ENCODE peak calls at places on chromosomes 13 and 19, in four cellular contexts. R is HCT116, X is K562, W is HepG2. L is an unnamed sample.

GRCh38 chr19:15300533-15301194 is 31.7 kb downstream of the BRD4 start:
- DNase-seq in X (no peak), R (no peak), W (no peak), L (peak)

GRCh38 chr13:25085125-25085742 is 10.7 kb upstream of the PABPC3 start:
- DNase-seq in R (peak), W (peak), X (no peak), L (peak)

GRCh38 chr13:95536629-95537241 is 15.8 kb upstream of the CLDN10 start:
- DNase-seq in X (no peak), R (peak), W (no peak), L (no peak)

GRCh38 chr13:71858647-71859046 is 8.4 kb downstream of the DACH1 start:
- DNase-seq in R (no peak), W (no peak), X (no peak), L (no peak)

GRCh38 chr19:2609389-2610116 is 92.9 kb downstream of the GNG7 start:
- DNase-seq in X (no peak), R (no peak), W (no peak), L (no peak)

GRCh38 chr19:43525836-43526771 is 897 bp downstream of the ETHE1 start:
- DNase-seq in X (peak), W (no peak), R (no peak), L (no peak)

GRCh38 chr19:17292301-17293074 is 10.7 kb downstream of the ABHD8 start:
- DNase-seq in R (peak), X (peak), W (peak), L (peak)

GRCh38 chr19:13838943-13839192 is 38.1 kb upstream of the NANOS3 start:
- DNase-seq in X (peak), W (no peak), R (no peak), L (no peak)

GRCh38 chr19:16849168-16849567 is 20.0 kb downstream of the SIN3B start:
- DNase-seq in R (no peak), W (no peak), X (no peak), L (peak)

GRCh38 chr13:79861731-79862130 is 380.8 kb downstream of the NDFIP2 start:
- DNase-seq in W (no peak), R (no peak), X (no peak), L (no peak)

GRCh38 chr13:99859178-99860177 is 112.1 kb downstream of the ZIC5 start:
- DNase-seq in W (no peak), X (no peak), R (no peak), L (no peak)

GRCh38 chr13:113981201-113981605 is 7.3 kb upstream of the C13orf46 start:
- DNase-seq in W (no peak), R (peak), X (no peak), L (no peak)

GRCh38 chr19:35305181-35305580 is 13.2 kb downstream of the MAG start:
- DNase-seq in X (no peak), R (no peak), W (no peak), L (no peak)

GRCh38 chr13:101384929-101385328 is 31.4 kb downstream of the NALCN start:
- DNase-seq in R (no peak), W (no peak), X (no peak), L (no peak)

GRCh38 chr19:35459414-35460082 is 11.5 kb downstream of the FFAR2 start:
- DNase-seq in X (no peak), R (no peak), W (peak), L (no peak)

GRCh38 chr19:18001837-18002345 is 6.1 kb upstream of the ARRDC2 start:
- DNase-seq in W (no peak), X (no peak), R (no peak), L (no peak)

GRCh38 chr19:6464070-6464873 is at the start of gene CRB3:
- DNase-seq in R (peak), W (peak), X (no peak), L (no peak)

GRCh38 chr19:19402656-19403372 is 2.7 kb upstream of the GATAD2A start:
- DNase-seq in R (no peak), W (no peak), X (no peak), L (no peak)

GRCh38 chr13:27276188-27276587 is 5.6 kb downstream of the RASL11A start:
- DNase-seq in W (no peak), X (no peak), R (no peak), L (no peak)

GRCh38 chr19:38683393-38684077 is 36.1 kb downstream of the ACTN4 start:
- DNase-seq in X (peak), R (peak), W (peak), L (peak)

GRCh38 chr13:46593403-46593802 is 40.4 kb downstream of the LRCH1 start:
- DNase-seq in X (no peak), R (no peak), W (no peak), L (no peak)

GRCh38 chr13:79194272-79194671 is 211.8 kb downstream of the RBM26 start:
- DNase-seq in W (no peak), R (no peak), X (no peak), L (no peak)

GRCh38 chr19:47274891-47275865 is 493 bp downstream of the INAFM1 start:
- DNase-seq in R (no peak), W (no peak), X (peak), L (no peak)

GRCh38 chr19:46133777-46134231 is 9.3 kb upstream of the IGFL3 start:
- DNase-seq in R (no peak), X (no peak), W (no peak), L (no peak)

GRCh38 chr19:51660975-51661600 is 14.5 kb upstream of the SIGLEC14 start:
- DNase-seq in X (peak), R (peak), W (peak), L (no peak)

GRCh38 chr13:44921931-44922758 is 67.1 kb downstream of the NUFIP1 start:
- DNase-seq in X (no peak), W (peak), R (peak), L (peak)

GRCh38 chr13:21638319-21639282 is 32.3 kb upstream of the FGF9 start:
- DNase-seq in X (peak), R (no peak), W (no peak), L (no peak)

GRCh38 chr19:36115453-36116343 is at the start of gene TBCB:
- DNase-seq in X (peak), R (no peak), W (peak), L (peak)

GRCh38 chr13:113063091-113063491 is 42.5 kb upstream of the F7 start:
- DNase-seq in W (no peak), R (no peak), X (no peak), L (no peak)

GRCh38 chr19:37572203-37572602 is 22.4 kb downstream of the ZNF571 start:
- DNase-seq in R (no peak), W (no peak), X (no peak), L (no peak)

GRCh38 chr19:38617283-38617763 is 430 bp downstream of the MAP4K1 start:
- DNase-seq in X (no peak), W (no peak), R (no peak), L (no peak)

GRCh38 chr13:34731486-34731885 is 210.6 kb upstream of the NBEA start:
- DNase-seq in X (no peak), R (no peak), W (no peak), L (no peak)

GRCh38 chr19:54355675-54356074 is 9.1 kb downstream of the LAIR1 start:
- DNase-seq in X (no peak), R (no peak), W (no peak), L (no peak)

GRCh38 chr13:26563713-26564112 is 6.2 kb downstream of the WASF3 start:
- DNase-seq in W (no peak), R (no peak), X (no peak), L (no peak)

GRCh38 chr13:28526876-28527275 is 31.9 kb upstream of the FLT1 start:
- DNase-seq in W (no peak), R (no peak), X (no peak), L (no peak)

GRCh38 chr19:30492581-30492980 is 120.4 kb downstream of the ZNF536 start:
- DNase-seq in R (no peak), W (no peak), X (no peak), L (no peak)

GRCh38 chr13:44191504-44192171 is 182.0 kb upstream of the SERP2 start:
- DNase-seq in W (peak), R (peak), X (peak), L (no peak)

GRCh38 chr13:54185785-54186184 is 1157.2 kb downstream of the OLFM4 start:
- DNase-seq in R (no peak), X (no peak), W (no peak), L (no peak)

DNA sequence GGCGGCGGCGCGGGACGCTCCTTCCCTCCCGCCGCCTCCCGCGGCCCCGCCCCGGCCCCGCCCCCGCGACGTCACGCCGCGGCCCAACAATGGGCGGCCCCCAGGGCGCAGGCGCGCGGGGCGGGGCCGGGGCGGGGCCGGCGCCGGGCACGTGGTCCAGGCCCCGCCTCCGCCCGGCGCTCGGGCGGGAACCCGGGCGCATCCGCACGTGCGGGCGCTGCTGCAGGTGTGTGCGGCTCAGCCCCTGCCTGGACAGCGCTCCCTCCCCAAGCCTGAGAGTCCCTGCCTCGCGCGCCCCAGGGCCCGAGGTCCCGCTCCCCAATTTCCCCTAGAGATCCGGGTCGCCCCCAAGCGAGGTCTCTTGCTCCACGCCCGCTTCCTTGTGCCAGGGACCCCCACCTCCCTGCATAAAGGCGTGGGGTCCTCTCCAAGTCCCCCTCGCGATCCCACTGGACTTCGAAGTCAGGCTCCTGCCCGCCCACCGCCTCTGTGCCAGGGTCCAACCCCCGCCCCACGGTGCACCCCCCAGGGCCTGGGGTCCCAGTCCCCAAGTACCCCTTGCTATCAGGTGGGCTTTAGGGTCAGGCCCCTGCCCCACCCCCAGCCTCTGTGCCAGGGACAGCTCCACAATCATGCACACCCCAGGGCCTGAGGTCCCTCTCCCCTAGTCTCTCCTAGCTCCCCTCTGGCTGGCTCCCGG is at the start of gene MEX3D:
- DNase-seq in R (no peak), W (peak), X (peak), L (no peak)
- TF ChIP-seq TCF7L2 in R (no peak), W (no peak), X (no peak), L (no peak)

GRCh38 chr13:108000998-108001397 is 214.3 kb downstream of the LIG4 start:
- DNase-seq in X (no peak), W (no peak), R (no peak), L (no peak)

GRCh38 chr13:108005231-108005630 is 210.1 kb downstream of the LIG4 start:
- DNase-seq in W (no peak), R (no peak), X (peak), L (no peak)

GRCh38 chr13:108003626-108004025 is 211.7 kb downstream of the LIG4 start:
- DNase-seq in X (no peak), R (no peak), W (no peak), L (no peak)

GRCh38 chr13:108006619-108007018 is 208.7 kb downstream of the LIG4 start:
- DNase-seq in X (no peak), W (no peak), R (no peak), L (no peak)
- TF ChIP-seq CTCF in X (no peak), W (no peak), R (no peak), L (no peak)

DNA sequence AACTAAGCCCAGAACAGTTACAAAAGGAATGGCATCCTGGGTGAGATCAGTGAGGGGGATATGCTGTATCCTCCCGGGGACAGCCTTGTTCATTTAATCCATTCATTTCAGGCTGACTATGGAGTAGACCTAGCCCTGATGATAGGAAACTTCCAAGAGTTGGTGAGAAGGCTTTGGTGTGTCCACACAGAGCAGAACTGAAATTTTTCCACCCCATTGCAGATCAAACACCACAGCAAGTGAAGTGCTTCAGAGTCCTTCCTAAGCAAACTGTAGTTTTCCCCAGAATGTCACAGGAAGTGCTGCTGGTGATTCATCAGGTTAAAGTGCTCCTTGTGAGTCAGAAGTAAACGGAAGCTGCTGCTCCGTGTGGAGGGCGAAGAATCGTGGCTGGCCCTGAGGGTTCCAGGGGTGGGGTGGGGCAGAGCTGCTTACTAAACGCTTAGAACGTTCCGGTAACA is 113.2 kb downstream of the TEX26 start:
- DNase-seq in W (peak), R (peak), X (peak), L (peak)
- H3K4me3 ChIP-seq in W (no peak), R (peak), X (no peak), L (no peak)

DNA sequence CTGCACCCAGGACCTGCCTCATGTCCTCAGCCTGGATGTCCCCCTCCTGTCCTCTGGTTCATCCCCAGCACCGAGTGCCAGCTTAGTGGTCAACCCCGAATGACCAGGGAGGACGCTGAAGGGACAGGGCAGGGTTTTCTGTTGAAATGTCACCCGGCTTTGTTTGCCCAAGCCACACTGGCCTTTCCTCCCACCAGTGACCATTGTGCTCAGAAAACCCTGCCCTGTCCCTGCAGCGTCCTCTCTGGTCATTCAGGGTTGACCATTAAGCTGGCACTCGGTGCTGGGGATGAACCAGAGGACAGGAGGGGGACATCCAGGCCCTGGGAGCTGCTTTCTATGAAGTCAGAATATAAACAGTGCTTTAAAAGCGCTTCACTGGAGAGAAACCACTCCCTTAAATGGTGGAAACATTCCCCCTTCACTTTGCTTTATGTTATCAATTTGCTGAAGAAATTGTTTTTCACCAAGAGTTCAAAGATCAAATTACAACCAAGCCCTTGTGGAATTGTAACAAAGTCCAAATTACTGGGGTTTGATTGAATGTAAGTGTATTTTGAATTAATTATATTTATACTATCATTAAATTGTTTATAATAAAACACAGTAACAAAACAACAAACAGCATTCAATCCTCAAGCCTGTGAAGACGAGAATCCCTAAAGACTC is 21.4 kb downstream of the CARS2 start:
- DNase-seq in R (no peak), X (no peak), W (peak), L (no peak)
- TF ChIP-seq TCF7L2 in R (no peak), X (no peak), W (no peak), L (no peak)

GRCh38 chr13:42660367-42660965 is 86.5 kb downstream of the TNFSF11 start:
- DNase-seq in W (no peak), R (no peak), X (no peak), L (no peak)
- TF ChIP-seq CTCF in W (no peak), R (no peak), X (no peak), L (peak)

GRCh38 chr19:40806385-40807146 is 7.6 kb downstream of the EGLN2 start:
- DNase-seq in X (peak), W (peak), R (peak), L (no peak)
- H3K4me3 ChIP-seq in X (no peak), W (no peak), R (no peak), L (no peak)

GRCh38 chr13:92355213-92355612 is 871.4 kb upstream of the GPC6 start:
- DNase-seq in R (no peak), X (peak), W (peak), L (no peak)
- TF ChIP-seq TCF7L2 in R (no peak), X (no peak), W (no peak), L (no peak)

DNA sequence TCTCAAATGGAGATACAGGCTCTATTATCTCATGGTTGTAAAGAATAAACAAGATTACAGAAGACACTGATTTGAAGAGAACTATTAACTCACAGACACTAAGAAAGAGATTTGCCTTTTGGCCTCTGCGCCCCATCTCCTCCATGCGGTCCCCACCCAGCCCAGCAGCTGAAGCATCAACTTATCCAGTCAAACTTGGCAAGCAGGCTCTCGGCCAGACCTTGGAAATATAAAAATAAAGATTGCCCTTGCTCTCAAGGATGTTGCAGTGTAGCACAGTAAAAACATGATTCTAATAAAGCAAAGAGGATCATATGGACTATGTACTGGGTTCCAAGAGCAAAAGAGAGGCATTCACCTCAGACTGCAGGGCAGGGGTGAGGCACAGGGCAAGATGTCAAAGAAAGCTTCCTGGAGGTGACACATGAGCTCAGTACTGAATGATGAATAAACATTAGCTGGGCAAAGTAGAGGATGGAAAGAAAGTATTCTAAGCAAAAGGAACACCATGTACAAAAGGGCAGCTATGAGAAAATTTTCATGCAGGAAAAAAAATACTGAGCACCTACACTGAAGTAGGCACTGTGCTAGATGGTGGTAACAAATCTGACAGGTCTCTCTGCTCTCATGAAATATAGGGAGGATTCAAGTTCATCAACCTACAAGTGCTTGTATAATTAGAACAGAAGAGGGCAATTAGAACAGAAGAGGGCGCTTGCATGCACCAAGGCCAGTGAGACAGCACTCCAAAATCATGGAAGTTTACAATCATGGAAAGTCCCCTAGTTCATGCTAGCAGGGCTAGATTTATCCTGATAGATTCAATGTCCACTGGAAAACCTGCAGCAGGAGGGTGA is 85.0 kb downstream of the SACS start:
- DNase-seq in X (no peak), R (no peak), W (no peak), L (no peak)
- TF ChIP-seq CTCF in X (no peak), R (no peak), W (no peak), L (peak)

GRCh38 chr19:49518033-49518432 is 5.6 kb downstream of the FCGRT start:
- DNase-seq in X (no peak), R (no peak), W (no peak), L (no peak)

GRCh38 chr19:49515767-49516166 is 3.3 kb downstream of the FCGRT start:
- DNase-seq in W (no peak), R (no peak), X (no peak), L (no peak)

GRCh38 chr19:49512970-49513745 is 697 bp downstream of the FCGRT start:
- DNase-seq in R (no peak), W (peak), X (peak), L (no peak)

GRCh38 chr19:49513746-49514118 is 1.3 kb downstream of the FCGRT start:
- DNase-seq in X (no peak), R (no peak), W (no peak), L (no peak)

GRCh38 chr19:49514151-49514550 is 1.7 kb downstream of the FCGRT start:
- DNase-seq in W (no peak), X (no peak), R (no peak), L (no peak)
- H3K4me3 ChIP-seq in W (peak), X (no peak), R (no peak), L (no peak)